ENCODE peak calls at places on chromosomes 11 and 22, in eight cellular contexts. M, A, E, G, T, D, X and V are unnamed samples.

GRCh38 chr11:21727102-21727501 is 465.8 kb upstream of the ANO5 start:
- DNase-seq in D (no peak), M (no peak), G (no peak), A (no peak), E (no peak), X (no peak), T (no peak), V (no peak)

GRCh38 chr11:116193321-116194114 is 579.3 kb downstream of the BUD13 start:
- DNase-seq in E (peak; percentile 18), A (no peak), D (peak; percentile 88), G (peak; percentile 87), X (peak; percentile 49), T (peak; percentile 2), M (peak; percentile 15), V (peak; percentile 55)

GRCh38 chr22:22130956-22131355 is 113.6 kb upstream of the VPREB1 start:
- DNase-seq in E (no peak), A (no peak), M (no peak), G (no peak), T (no peak), D (no peak), X (no peak), V (no peak)

GRCh38 chr11:65932558-65932919 is 12.7 kb upstream of the TSGA10IP start:
- DNase-seq in E (no peak), G (no peak), T (no peak), A (no peak), D (no peak), M (peak; percentile 50), X (no peak), V (peak; percentile 22)

GRCh38 chr22:48581821-48582469 is 1245.7 kb downstream of the BRD1 start:
- DNase-seq in D (no peak), G (no peak), X (no peak), T (no peak), A (no peak), M (no peak), E (no peak), V (peak; percentile 0)

GRCh38 chr22:24542641-24543040 is 12.3 kb downstream of the GUCD1 start:
- DNase-seq in T (no peak), D (no peak), E (no peak), G (no peak), M (no peak), A (no peak), X (peak; percentile 60), V (no peak)

GRCh38 chr11:34633990-34634725 is 13.3 kb downstream of the EHF start:
- DNase-seq in D (peak; percentile 45), M (no peak), X (no peak), A (no peak), E (peak; percentile 67), G (no peak), T (peak; percentile 69), V (peak; percentile 57)

GRCh38 chr11:73291781-73292180 is 16.3 kb upstream of the ARHGEF17 start:
- DNase-seq in A (no peak), G (no peak), X (no peak), D (no peak), E (no peak), T (no peak), M (no peak), V (no peak)

GRCh38 chr11:121129362-121130340 is 28.6 kb downstream of the TECTA start:
- DNase-seq in D (no peak), G (no peak), A (no peak), E (no peak), M (no peak), X (no peak), T (no peak), V (no peak)

GRCh38 chr11:107467754-107468153 is 10.1 kb upstream of the CWF19L2 start:
- DNase-seq in X (no peak), D (no peak), G (no peak), A (no peak), M (no peak), T (no peak), E (no peak), V (no peak)

GRCh38 chr11:75277991-75278790 is 37.6 kb downstream of the TPBGL start:
- DNase-seq in T (no peak), X (no peak), D (no peak), G (no peak), E (no peak), M (no peak), A (peak; percentile 73), V (no peak)

GRCh38 chr11:36404831-36405230 is 105.2 kb downstream of the TRAF6 start:
- DNase-seq in X (no peak), G (no peak), E (peak; percentile 18), M (no peak), T (no peak), A (no peak), D (peak; percentile 58), V (no peak)

GRCh38 chr22:33853200-33854097 is 66.8 kb downstream of the LARGE1 start:
- DNase-seq in D (peak; percentile 85), A (peak; percentile 84), T (peak; percentile 71), M (peak; percentile 39), X (peak; percentile 66), G (peak; percentile 60), E (peak; percentile 78), V (peak; percentile 65)

GRCh38 chr22:40120783-40121182 is 56.9 kb upstream of the TNRC6B start:
- DNase-seq in M (no peak), X (no peak), T (no peak), G (no peak), A (no peak), E (peak; percentile 11), D (no peak), V (no peak)

GRCh38 chr11:113260541-113260940 is 53.8 kb upstream of the TTC12 start:
- DNase-seq in A (no peak), G (no peak), M (no peak), E (no peak), D (no peak), X (no peak), T (no peak), V (no peak)

GRCh38 chr11:83349371-83349770 is 63.2 kb upstream of the CCDC90B start:
- DNase-seq in G (no peak), D (no peak), E (no peak), A (no peak), M (no peak), T (no peak), X (no peak), V (no peak)

GRCh38 chr22:22720724-22721261 is 76.4 kb downstream of the GGTLC2 start:
- DNase-seq in X (no peak), A (no peak), E (peak; percentile 13), D (no peak), M (no peak), G (no peak), T (peak; percentile 28), V (peak; percentile 42)

GRCh38 chr11:27509953-27510352 is 3.4 kb upstream of the LIN7C start:
- DNase-seq in D (no peak), M (no peak), G (no peak), E (no peak), T (no peak), A (no peak), X (no peak), V (no peak)

DNA sequence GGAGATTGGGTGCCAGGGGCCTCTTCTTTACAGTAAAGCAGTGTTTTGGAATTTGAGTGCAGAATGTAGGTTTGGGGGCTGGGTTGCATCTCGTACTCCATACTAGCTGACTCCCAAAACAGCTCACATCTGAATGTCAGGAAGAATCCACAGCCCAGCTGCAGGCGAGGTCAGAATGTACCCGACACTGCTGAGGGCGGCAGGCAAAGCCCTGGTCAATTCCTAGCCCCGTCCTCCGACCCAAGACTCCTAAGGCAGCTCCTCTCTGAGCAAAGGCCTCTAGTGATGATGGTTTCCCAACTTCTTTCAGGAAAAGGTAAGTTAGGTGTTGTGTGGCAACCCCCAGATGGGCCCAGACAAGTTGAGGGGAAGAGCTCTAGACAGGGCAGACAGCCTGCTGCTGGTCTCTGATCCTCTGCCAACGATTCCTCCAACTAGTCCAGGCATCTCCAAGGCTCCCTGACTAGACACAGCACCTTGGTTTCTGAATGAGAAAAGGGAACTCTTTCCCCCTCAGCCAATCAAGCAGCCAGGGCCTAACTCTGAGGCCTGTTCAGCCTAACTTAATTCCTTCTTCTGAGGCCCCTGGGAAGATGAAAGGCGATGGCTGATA is 8.6 kb downstream of the LARGE2 start:
- DNase-seq in E (no peak), X (peak; percentile 78), T (peak; percentile 97), M (no peak), D (no peak), G (no peak), A (peak; percentile 72), V (no peak)
- H3K4me3 ChIP-seq in E (no peak overlapping the region), X (no peak overlapping the region), T (no peak overlapping the region), M (no peak overlapping the region), D (no peak overlapping the region), G (no peak overlapping the region), A (peak overlapping the region; percentile 41), V (no peak overlapping the region)

GRCh38 chr11:103202048-103202651 is 92.9 kb downstream of the DYNC2H1 start:
- DNase-seq in D (peak; percentile 38), E (peak; percentile 68), T (peak; percentile 17), X (no peak), A (no peak), M (peak; percentile 7), G (peak; percentile 26), V (peak; percentile 72)
- TF ChIP-seq CTCF in D (peak; percentile 70), E (peak; percentile 78), T (peak; percentile 70), X (no peak), A (peak; percentile 33), M (peak; percentile 56), G (peak; percentile 63), V (peak; percentile 82)

DNA sequence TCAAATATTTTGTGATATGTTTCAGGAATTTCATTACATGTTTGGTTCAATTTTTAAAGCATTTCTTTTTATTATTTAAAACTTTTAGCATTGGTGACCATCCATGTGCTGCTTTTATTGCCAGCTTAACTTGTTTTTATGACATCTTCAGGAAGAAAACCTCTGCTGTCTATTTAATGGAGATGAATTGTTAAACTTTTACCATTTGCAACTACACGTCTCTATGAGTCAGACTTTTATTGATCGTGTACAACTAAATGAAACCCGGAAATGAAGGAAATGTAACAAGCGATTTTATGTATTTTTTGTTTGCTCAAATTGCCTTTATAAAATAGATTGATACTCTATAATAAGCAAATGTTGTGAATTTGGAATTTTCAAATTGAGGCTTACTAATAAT is 113.0 kb downstream of the PTPRJ start:
- DNase-seq in D (no peak), G (no peak), A (no peak), X (no peak), E (no peak), M (no peak), T (no peak), V (no peak)
- H3K4me3 ChIP-seq in D (no peak overlapping the region), G (no peak overlapping the region), A (no peak overlapping the region), X (no peak overlapping the region), E (no peak overlapping the region), M (no peak overlapping the region), T (no peak overlapping the region), V (no peak overlapping the region)

GRCh38 chr11:9315078-9315688 is 790 bp upstream of the TMEM41B start:
- DNase-seq in E (no peak), M (peak; percentile 28), A (peak; percentile 79), D (peak; percentile 71), G (no peak), T (no peak), X (no peak), V (no peak)

GRCh38 chr11:9310485-9310884 is 3.9 kb downstream of the TMEM41B start:
- DNase-seq in X (no peak), D (no peak), A (no peak), E (no peak), M (no peak), T (no peak), G (no peak), V (no peak)

GRCh38 chr11:9316334-9316733 is 1.9 kb upstream of the TMEM41B start:
- DNase-seq in T (no peak), D (no peak), E (no peak), X (no peak), A (no peak), M (no peak), G (no peak), V (no peak)

GRCh38 chr11:9313648-9314290 is 624 bp downstream of the TMEM41B start:
- DNase-seq in D (peak; percentile 27), G (no peak), T (peak; percentile 30), A (no peak), M (peak; percentile 37), X (no peak), E (peak; percentile 11), V (peak; percentile 11)

GRCh38 chr11:9314291-9315077 is at the start of gene TMEM41B:
- DNase-seq in D (peak; percentile 99), M (peak; percentile 99), E (peak; percentile 98), A (peak; percentile 100), T (peak; percentile 98), G (peak; percentile 97), X (peak; percentile 96), V (peak; percentile 98)
- TF ChIP-seq CTCF in D (no peak), M (no peak), E (peak; percentile 19), A (peak; percentile 53), T (peak; percentile 25), G (peak; percentile 14), X (no peak), V (no peak)